ENCODE peak calls at places on chromosomes 11 and 22, in six cellular contexts. One of them, this sample, is unnamed.

GRCh38 chr11:117179048-117179999 is 781 bp downstream of the SIDT2 start:
- DNase-seq in left colon: peak; percentile 72
- DNase-seq in activated T-cell treated with anti-CD3 and anti-CD28 coated beads, Interleukin-2, amount 50 U/mL, for 4 hours: peak; percentile 25
- DNase-seq in cerebellum: peak; percentile 53
- DNase-seq in RPMI7951: peak; percentile 46
- DNase-seq in neural crest cell: peak; percentile 41
- DNase-seq in this sample: peak; percentile 68

GRCh38 chr11:12214751-12215150 is 104.4 kb downstream of the MICAL2 start:
- DNase-seq in left colon: no peak
- DNase-seq in activated T-cell treated with anti-CD3 and anti-CD28 coated beads, Interleukin-2, amount 50 U/mL, for 4 hours: no peak
- DNase-seq in cerebellum: no peak
- DNase-seq in neural crest cell: no peak
- DNase-seq in RPMI7951: no peak
- DNase-seq in this sample: no peak

GRCh38 chr22:29325785-29326315 is 10.4 kb upstream of the RASL10A start:
- DNase-seq in neural crest cell: no peak
- DNase-seq in cerebellum: no peak
- DNase-seq in RPMI7951: no peak
- DNase-seq in activated T-cell treated with anti-CD3 and anti-CD28 coated beads, Interleukin-2, amount 50 U/mL, for 4 hours: no peak
- DNase-seq in left colon: no peak
- DNase-seq in this sample: peak; percentile 65

GRCh38 chr11:36352919-36353318 is 56.8 kb downstream of the PRR5L start:
- DNase-seq in activated T-cell treated with anti-CD3 and anti-CD28 coated beads, Interleukin-2, amount 50 U/mL, for 4 hours: peak; percentile 36
- DNase-seq in RPMI7951: no peak
- DNase-seq in left colon: no peak
- DNase-seq in cerebellum: no peak
- DNase-seq in neural crest cell: no peak
- DNase-seq in this sample: no peak

GRCh38 chr11:34501500-34501899 is 12.1 kb downstream of the ELF5 start:
- DNase-seq in left colon: no peak
- DNase-seq in cerebellum: no peak
- DNase-seq in neural crest cell: no peak
- DNase-seq in RPMI7951: peak; percentile 96
- DNase-seq in activated T-cell treated with anti-CD3 and anti-CD28 coated beads, Interleukin-2, amount 50 U/mL, for 4 hours: no peak
- DNase-seq in this sample: no peak

GRCh38 chr22:29311468-29312217 is 3.9 kb downstream of the RASL10A start:
- DNase-seq in cerebellum: no peak
- DNase-seq in activated T-cell treated with anti-CD3 and anti-CD28 coated beads, Interleukin-2, amount 50 U/mL, for 4 hours: no peak
- DNase-seq in neural crest cell: no peak
- DNase-seq in RPMI7951: peak; percentile 55
- DNase-seq in left colon: peak; percentile 34
- DNase-seq in this sample: peak; percentile 64

GRCh38 chr11:74380746-74381439 is 17.3 kb downstream of the PGM2L1 start:
- DNase-seq in cerebellum: no peak
- DNase-seq in activated T-cell treated with anti-CD3 and anti-CD28 coated beads, Interleukin-2, amount 50 U/mL, for 4 hours: no peak
- DNase-seq in RPMI7951: no peak
- DNase-seq in left colon: peak; percentile 89
- DNase-seq in neural crest cell: no peak
- DNase-seq in this sample: no peak

GRCh38 chr11:110031171-110031570 is 62.0 kb upstream of the ZC3H12C start:
- DNase-seq in cerebellum: no peak
- DNase-seq in activated T-cell treated with anti-CD3 and anti-CD28 coated beads, Interleukin-2, amount 50 U/mL, for 4 hours: no peak
- DNase-seq in left colon: no peak
- DNase-seq in RPMI7951: no peak
- DNase-seq in neural crest cell: no peak
- DNase-seq in this sample: no peak

GRCh38 chr11:117026593-117027330 is 71.5 kb downstream of the SIK3 start:
- DNase-seq in RPMI7951: peak; percentile 72
- DNase-seq in activated T-cell treated with anti-CD3 and anti-CD28 coated beads, Interleukin-2, amount 50 U/mL, for 4 hours: no peak
- DNase-seq in cerebellum: no peak
- DNase-seq in left colon: no peak
- DNase-seq in neural crest cell: no peak
- DNase-seq in this sample: no peak

GRCh38 chr11:25794804-25795203 is 537.1 kb upstream of the ANO3 start:
- DNase-seq in activated T-cell treated with anti-CD3 and anti-CD28 coated beads, Interleukin-2, amount 50 U/mL, for 4 hours: no peak
- DNase-seq in RPMI7951: no peak
- DNase-seq in cerebellum: no peak
- DNase-seq in left colon: no peak
- DNase-seq in neural crest cell: no peak
- DNase-seq in this sample: no peak

GRCh38 chr11:7513210-7514098 is at the start of gene PPFIBP2:
- DNase-seq in activated T-cell treated with anti-CD3 and anti-CD28 coated beads, Interleukin-2, amount 50 U/mL, for 4 hours: peak; percentile 79
- DNase-seq in RPMI7951: peak; percentile 54
- DNase-seq in cerebellum: peak; percentile 90
- DNase-seq in neural crest cell: peak; percentile 69
- DNase-seq in left colon: peak; percentile 89
- DNase-seq in this sample: peak; percentile 95

This sample was measured in aorta.